ENCODE peak calls at places on chromosome 21, in four cellular contexts. One of them, this sample, is unnamed.

GRCh38 chr21:14273736-14274538 is 58.0 kb downstream of the RBM11 start:
- DNase-seq in astrocyte: no peak
- DNase-seq in body of pancreas: peak; percentile 63
- DNase-seq in fibroblast of lung: no peak
- DNase-seq in this sample: peak; percentile 77

GRCh38 chr21:42393443-42393950 is 2.4 kb downstream of the TMPRSS3 start:
- DNase-seq in body of pancreas: no peak
- DNase-seq in fibroblast of lung: no peak
- DNase-seq in astrocyte: no peak
- DNase-seq in this sample: no peak

GRCh38 chr21:31278511-31279155 is 65.4 kb downstream of the TIAM1 start:
- DNase-seq in fibroblast of lung: peak; percentile 60
- DNase-seq in astrocyte: peak; percentile 52
- DNase-seq in body of pancreas: no peak
- DNase-seq in this sample: no peak

GRCh38 chr21:37369307-37369854 is 2.8 kb downstream of the DYRK1A start:
- DNase-seq in astrocyte: no peak
- DNase-seq in body of pancreas: no peak
- DNase-seq in fibroblast of lung: no peak
- DNase-seq in this sample: no peak

GRCh38 chr21:31041295-31042079 is 3.2 kb upstream of the KRTAP19-8 start:
- DNase-seq in body of pancreas: no peak
- DNase-seq in fibroblast of lung: no peak
- DNase-seq in astrocyte: no peak
- DNase-seq in this sample: no peak

GRCh38 chr21:28181730-28182129 is 810.9 kb downstream of the LTN1 start:
- DNase-seq in astrocyte: no peak
- DNase-seq in fibroblast of lung: no peak
- DNase-seq in body of pancreas: no peak
- DNase-seq in this sample: no peak

GRCh38 chr21:36699546-36700294 is 805 bp downstream of the SIM2 start:
- DNase-seq in astrocyte: no peak
- DNase-seq in body of pancreas: no peak
- DNase-seq in fibroblast of lung: no peak
- DNase-seq in this sample: no peak

GRCh38 chr21:27219068-27219467 is 252.2 kb upstream of the ADAMTS5 start:
- DNase-seq in astrocyte: peak; percentile 32
- DNase-seq in fibroblast of lung: peak; percentile 49
- DNase-seq in body of pancreas: no peak
- DNase-seq in this sample: no peak

GRCh38 chr21:35282944-35283343 is 233.8 kb upstream of the RUNX1 start:
- DNase-seq in body of pancreas: no peak
- DNase-seq in fibroblast of lung: no peak
- DNase-seq in astrocyte: no peak
- DNase-seq in this sample: peak; percentile 17

GRCh38 chr21:14685568-14685967 is 139.5 kb upstream of the SAMSN1 start:
- DNase-seq in body of pancreas: peak; percentile 12
- DNase-seq in fibroblast of lung: no peak
- DNase-seq in astrocyte: no peak
- DNase-seq in this sample: no peak

GRCh38 chr21:34342476-34342875 is 21.3 kb upstream of the KCNE2 start:
- DNase-seq in fibroblast of lung: no peak
- DNase-seq in body of pancreas: no peak
- DNase-seq in astrocyte: no peak
- DNase-seq in this sample: no peak

GRCh38 chr21:36733857-36734256 is 34.9 kb downstream of the SIM2 start:
- DNase-seq in fibroblast of lung: no peak
- DNase-seq in body of pancreas: no peak
- DNase-seq in astrocyte: no peak
- DNase-seq in this sample: no peak

GRCh38 chr21:35627462-35627861 is 432.9 kb downstream of the SETD4 start:
- DNase-seq in body of pancreas: no peak
- DNase-seq in astrocyte: no peak
- DNase-seq in fibroblast of lung: no peak
- DNase-seq in this sample: no peak

GRCh38 chr21:37653201-37653600 is 263.1 kb downstream of the KCNJ6 start:
- DNase-seq in body of pancreas: no peak
- DNase-seq in fibroblast of lung: no peak
- DNase-seq in astrocyte: no peak
- DNase-seq in this sample: no peak

GRCh38 chr21:18545908-18546307 is 142.3 kb upstream of the TMPRSS15 start:
- DNase-seq in astrocyte: peak; percentile 63
- DNase-seq in fibroblast of lung: peak; percentile 71
- DNase-seq in body of pancreas: no peak
- DNase-seq in this sample: no peak

GRCh38 chr21:29298348-29299045 is at the start of gene BACH1:
- DNase-seq in fibroblast of lung: peak; percentile 91
- DNase-seq in body of pancreas: peak; percentile 93
- DNase-seq in astrocyte: peak; percentile 81
- DNase-seq in this sample: peak; percentile 92
- TF ChIP-seq CTCF in fibroblast of lung: no peak
- TF ChIP-seq CTCF in body of pancreas: peak; percentile 52
- TF ChIP-seq CTCF in astrocyte: no peak
- TF ChIP-seq CTCF in this sample: peak; percentile 13

DNA sequence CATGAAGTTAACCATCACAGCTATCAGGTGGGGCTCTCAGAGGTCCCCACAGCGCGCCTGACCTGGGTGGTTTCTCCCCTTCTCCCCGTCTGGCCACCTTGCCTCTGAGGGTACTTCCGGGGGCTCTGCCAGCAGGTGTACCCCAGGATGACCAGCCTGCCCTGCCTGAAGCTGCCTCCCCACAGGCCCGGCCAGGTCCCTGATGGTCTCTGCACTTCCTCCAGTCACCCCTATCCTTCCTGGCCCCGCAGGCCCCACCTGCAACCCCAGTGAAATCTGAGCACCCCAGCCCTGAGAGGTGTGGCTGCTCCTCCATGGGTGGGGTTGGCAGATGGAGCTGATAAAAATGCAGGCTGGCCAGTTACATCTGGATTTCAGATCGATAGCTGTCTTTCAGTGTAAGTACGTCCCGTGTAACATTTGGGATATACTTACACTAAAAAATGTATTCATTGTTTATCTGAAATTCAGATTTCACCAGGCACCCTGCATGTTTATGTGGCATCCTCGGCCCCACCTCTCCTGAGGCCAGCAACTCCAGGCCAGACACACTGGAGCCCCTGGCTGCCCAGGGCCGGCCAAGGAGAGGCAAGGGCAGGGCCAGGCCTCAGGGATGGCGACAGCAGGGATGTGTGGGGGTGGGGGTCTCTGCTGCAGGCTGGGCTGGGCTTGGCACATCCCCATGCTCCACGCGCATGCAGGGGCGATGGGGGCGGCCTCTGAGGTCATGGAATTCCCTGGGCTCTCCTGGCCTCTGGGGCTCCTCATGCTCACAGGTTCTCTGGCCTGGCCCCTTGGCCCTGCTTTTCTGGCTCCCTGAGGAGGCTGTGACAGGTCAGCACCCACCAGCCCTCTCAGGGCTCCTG is 25.1 kb downstream of the LRRC3 start:
- DNase-seq in astrocyte: no peak
- DNase-seq in body of pancreas: no peak
- DNase-seq in fibroblast of lung: no peak
- DNase-seq in this sample: no peak
- H3K4me1 ChIP-seq in astrocyte: no peaks in the 10 kb centered on the region
- H3K4me1 ChIP-seq in body of pancreas: peaks cover 8% of the 10 kb centered on the region
- H3K4me1 ChIP-seq in fibroblast of lung: no peaks in the 10 kb centered on the region
- H3K4me1 ChIP-seq in this sample: no peaks in the 10 kb centered on the region

GRCh38 chr21:38815060-38815405 is 9.3 kb downstream of the ETS2 start:
- DNase-seq in fibroblast of lung: peak; percentile 88
- DNase-seq in astrocyte: peak; percentile 86
- DNase-seq in body of pancreas: no peak
- DNase-seq in this sample: no peak
- H3K36me3 ChIP-seq in fibroblast of lung: peaks cover 32% of the 10 kb centered on the region
- H3K36me3 ChIP-seq in astrocyte: peaks cover 60% of the 10 kb centered on the region
- H3K36me3 ChIP-seq in body of pancreas: peaks cover 58% of the 10 kb centered on the region
- H3K36me3 ChIP-seq in this sample: no peaks in the 10 kb centered on the region

GRCh38 chr21:44837537-44837936 is 19.7 kb upstream of the SUMO3 start:
- DNase-seq in fibroblast of lung: no peak
- DNase-seq in astrocyte: no peak
- DNase-seq in body of pancreas: no peak
- DNase-seq in this sample: no peak

GRCh38 chr21:44836666-44837471 is 19.0 kb upstream of the SUMO3 start:
- DNase-seq in astrocyte: no peak
- DNase-seq in fibroblast of lung: no peak
- DNase-seq in body of pancreas: no peak
- DNase-seq in this sample: peak; percentile 88

GRCh38 chr21:44835647-44835973 is 17.7 kb upstream of the SUMO3 start:
- DNase-seq in body of pancreas: no peak
- DNase-seq in fibroblast of lung: no peak
- DNase-seq in astrocyte: no peak
- DNase-seq in this sample: no peak

GRCh38 chr21:44834951-44835646 is 17.2 kb upstream of the SUMO3 start:
- DNase-seq in body of pancreas: no peak
- DNase-seq in astrocyte: no peak
- DNase-seq in fibroblast of lung: no peak
- DNase-seq in this sample: no peak

DNA sequence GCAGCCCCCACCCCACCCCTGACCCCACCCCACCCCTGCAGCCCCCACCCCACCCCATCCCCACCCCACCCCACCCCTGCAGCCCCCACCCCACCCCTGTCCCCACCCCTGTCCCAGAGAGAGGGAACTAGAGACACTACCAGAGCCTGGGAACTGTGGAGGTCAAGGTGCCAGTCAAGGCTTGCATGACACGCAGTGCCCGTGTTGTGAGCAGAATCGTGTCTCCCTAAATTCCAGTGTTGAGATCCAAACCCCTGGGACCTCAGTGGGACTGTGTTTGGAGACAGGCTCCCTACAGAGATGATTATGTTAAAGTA is 18.4 kb upstream of the SUMO3 start:
- DNase-seq in astrocyte: no peak
- DNase-seq in body of pancreas: no peak
- DNase-seq in fibroblast of lung: no peak
- DNase-seq in this sample: no peak
- TF ChIP-seq CTCF in astrocyte: no peak
- TF ChIP-seq CTCF in body of pancreas: no peak
- TF ChIP-seq CTCF in fibroblast of lung: no peak
- TF ChIP-seq CTCF in this sample: no peak

GRCh38 chr21:45108034-45108790 is 33.8 kb downstream of the ADARB1 start:
- DNase-seq in fibroblast of lung: no peak
- DNase-seq in body of pancreas: no peak
- DNase-seq in astrocyte: no peak
- DNase-seq in this sample: no peak
- H3K4me1 ChIP-seq in fibroblast of lung: no peaks in the 10 kb centered on the region
- H3K4me1 ChIP-seq in body of pancreas: peaks cover 10% of the 10 kb centered on the region
- H3K4me1 ChIP-seq in astrocyte: peaks cover 7% of the 10 kb centered on the region
- H3K4me1 ChIP-seq in this sample: peaks cover 9% of the 10 kb centered on the region

GRCh38 chr21:44324854-44325107 is 14.4 kb downstream of the CFAP410 start:
- DNase-seq in fibroblast of lung: no peak
- DNase-seq in body of pancreas: no peak
- DNase-seq in astrocyte: no peak
- DNase-seq in this sample: no peak
- H3K36me3 ChIP-seq in fibroblast of lung: peaks cover 21% of the 10 kb centered on the region
- H3K36me3 ChIP-seq in body of pancreas: peaks cover 7% of the 10 kb centered on the region
- H3K36me3 ChIP-seq in astrocyte: no peaks in the 10 kb centered on the region
- H3K36me3 ChIP-seq in this sample: no peaks in the 10 kb centered on the region

GRCh38 chr21:32826317-32827167 is 55.0 kb upstream of the PAXBP1 start:
- DNase-seq in fibroblast of lung: peak; percentile 58
- DNase-seq in body of pancreas: peak; percentile 63
- DNase-seq in astrocyte: peak; percentile 44
- DNase-seq in this sample: peak; percentile 71
- TF ChIP-seq CTCF in fibroblast of lung: peak; percentile 69
- TF ChIP-seq CTCF in body of pancreas: peak; percentile 16
- TF ChIP-seq CTCF in astrocyte: peak; percentile 50
- TF ChIP-seq CTCF in this sample: peak; percentile 31